ENCODE peak calls at places on chromosomes 1 and 21, in seven cellular contexts. C, O, M, Y, S, K and A are unnamed samples.

GRCh38 chr1:148353461-148354283 is 129.4 kb downstream of the PPIAL4G start:
- DNase-seq in C (no peak), O (peak), M (peak), Y (no peak), S (peak), K (peak), A (peak)

GRCh38 chr21:44909719-44910118 is 11.0 kb downstream of the ITGB2 start:
- DNase-seq in C (no peak), O (no peak), M (no peak), Y (no peak), S (no peak), K (no peak), A (no peak)

GRCh38 chr1:224769987-224770693 is 154.0 kb downstream of the CNIH3 start:
- DNase-seq in C (no peak), O (no peak), M (peak), Y (no peak), S (peak), K (peak), A (no peak)

GRCh38 chr1:17163371-17163770 is 41.6 kb upstream of the PADI1 start:
- DNase-seq in C (no peak), O (no peak), M (no peak), Y (no peak), S (no peak), K (no peak), A (no peak)

GRCh38 chr1:3186526-3186921 is 117.5 kb downstream of the PRDM16 start:
- DNase-seq in C (no peak), O (peak), M (no peak), Y (peak), S (peak), K (peak), A (no peak)

GRCh38 chr1:24535021-24535424 is 20.9 kb upstream of the NCMAP start:
- DNase-seq in C (peak), O (no peak), M (no peak), Y (no peak), S (peak), K (no peak), A (no peak)

GRCh38 chr1:237672748-237673147 is 218.0 kb downstream of the ZP4 start:
- DNase-seq in C (no peak), O (peak), M (no peak), Y (no peak), S (no peak), K (no peak), A (peak)

GRCh38 chr1:6392081-6392879 is 1.3 kb downstream of the ACOT7 start:
- DNase-seq in C (no peak), O (no peak), M (no peak), Y (no peak), S (no peak), K (peak), A (peak)

GRCh38 chr1:157691285-157691920 is 9.2 kb downstream of the FCRL3 start:
- DNase-seq in C (no peak), O (peak), M (no peak), Y (no peak), S (peak), K (peak), A (peak)

GRCh38 chr1:25922064-25922632 is 15.9 kb upstream of the STMN1 start:
- DNase-seq in C (no peak), O (no peak), M (no peak), Y (no peak), S (no peak), K (no peak), A (peak)

GRCh38 chr1:185159966-185160365 is 3.0 kb downstream of the SWT1 start:
- DNase-seq in C (no peak), O (no peak), M (no peak), Y (no peak), S (peak), K (peak), A (no peak)

GRCh38 chr1:178172939-178173338 is 79.0 kb downstream of the RASAL2 start:
- DNase-seq in C (no peak), O (no peak), M (no peak), Y (no peak), S (peak), K (peak), A (no peak)

GRCh38 chr1:34929853-34930701 is 627 bp upstream of the DLGAP3 start:
- DNase-seq in C (no peak), O (no peak), M (no peak), Y (no peak), S (no peak), K (no peak), A (no peak)

GRCh38 chr1:2957329-2957728 is 63.9 kb upstream of the ACTRT2 start:
- DNase-seq in C (no peak), O (no peak), M (no peak), Y (no peak), S (no peak), K (no peak), A (no peak)

GRCh38 chr1:90823686-90824085 is 106.6 kb upstream of the BARHL2 start:
- DNase-seq in C (no peak), O (no peak), M (no peak), Y (no peak), S (no peak), K (peak), A (no peak)

GRCh38 chr1:92705456-92705855 is 79.5 kb downstream of the EVI5 start:
- DNase-seq in C (no peak), O (no peak), M (no peak), Y (no peak), S (peak), K (no peak), A (no peak)

GRCh38 chr1:47533176-47534039 is 95.6 kb downstream of the FOXD2 start:
- DNase-seq in C (no peak), O (peak), M (peak), Y (no peak), S (peak), K (peak), A (no peak)

GRCh38 chr1:7379445-7379971 is 391.6 kb upstream of the VAMP3 start:
- DNase-seq in C (no peak), O (peak), M (peak), Y (no peak), S (peak), K (peak), A (no peak)